ENCODE peak calls at places on chromosomes 13 and 19, in seven cellular contexts. Y is transverse colon, W is tibial nerve, N is upper lobe of left lung, J is HepG2, G is stomach, O is sigmoid colon. U is an unnamed sample.
A peak's percentile ranks its signal among the peaks of the same experiment; 100 is the strongest.

GRCh38 chr19:56508282-56508778 is 675 bp downstream of the ZNF471 start:
- DNase-seq in G (no peak), O (no peak), N (no peak), W (no peak), J (no peak), Y (no peak), U (no peak)

GRCh38 chr19:49851456-49852259 is 699 bp downstream of the PTOV1 start:
- DNase-seq in O (no peak), W (no peak), J (no peak), N (no peak), Y (no peak), G (no peak), U (peak; percentile 74)

GRCh38 chr19:43562698-43563241 is 12.6 kb downstream of the XRCC1 start:
- DNase-seq in G (peak; percentile 65), J (no peak), Y (peak; percentile 73), N (peak; percentile 80), W (peak; percentile 64), O (peak; percentile 91), U (peak; percentile 82)

GRCh38 chr19:47729468-47729798 is 15.9 kb upstream of the NOP53 start:
- DNase-seq in J (no peak), O (peak; percentile 90), G (peak; percentile 63), W (peak; percentile 64), Y (peak; percentile 45), N (peak; percentile 86), U (peak; percentile 82)

GRCh38 chr13:80274643-80275042 is 66.3 kb downstream of the SPRY2 start:
- DNase-seq in N (no peak), Y (no peak), J (no peak), O (no peak), G (no peak), W (no peak), U (no peak)

GRCh38 chr13:48819889-48820288 is 155.8 kb upstream of the FNDC3A start:
- DNase-seq in O (no peak), W (no peak), N (no peak), Y (no peak), G (no peak), J (no peak), U (no peak)

GRCh38 chr13:94232956-94233355 is 246.5 kb downstream of the DCT start:
- DNase-seq in W (no peak), Y (no peak), O (no peak), N (no peak), G (no peak), J (no peak), U (no peak)

GRCh38 chr19:16315825-16316505 is 8.7 kb upstream of the KLF2 start:
- DNase-seq in G (no peak), N (peak; percentile 51), J (no peak), Y (peak; percentile 45), O (peak; percentile 90), W (peak; percentile 76), U (peak; percentile 77)

GRCh38 chr13:64928704-64929499 is 2301.2 kb downstream of the PCDH9 start:
- DNase-seq in J (no peak), W (no peak), Y (no peak), G (no peak), O (no peak), N (no peak), U (no peak)

GRCh38 chr19:15276620-15277019 is 44.4 kb upstream of the EPHX3 start:
- DNase-seq in G (no peak), O (no peak), W (no peak), Y (no peak), J (no peak), N (no peak), U (no peak)

GRCh38 chr13:96229356-96229755 is 139.4 kb downstream of the HS6ST3 start:
- DNase-seq in N (no peak), W (no peak), G (no peak), J (peak; percentile 21), O (no peak), Y (no peak), U (no peak)

GRCh38 chr19:45668342-45668871 is 386 bp downstream of the GIPR start:
- DNase-seq in O (no peak), W (no peak), Y (peak; percentile 34), N (no peak), G (peak; percentile 28), J (no peak), U (no peak)

GRCh38 chr13:95296326-95296939 is 4.8 kb downstream of the ABCC4 start:
- DNase-seq in N (peak; percentile 75), J (peak; percentile 56), W (no peak), Y (peak; percentile 66), G (peak; percentile 72), O (no peak), U (no peak)

GRCh38 chr13:20387441-20387971 is 138.2 kb downstream of the CRYL1 start:
- DNase-seq in N (no peak), O (no peak), Y (no peak), G (peak; percentile 17), J (no peak), W (no peak), U (no peak)

GRCh38 chr19:16263115-16263839 is 61.3 kb upstream of the KLF2 start:
- DNase-seq in Y (peak; percentile 11), G (no peak), N (no peak), J (no peak), W (no peak), O (no peak), U (no peak)

GRCh38 chr13:92414851-92415250 is 811.8 kb upstream of the GPC6 start:
- DNase-seq in J (no peak), W (no peak), N (no peak), Y (no peak), O (no peak), G (no peak), U (no peak)

GRCh38 chr19:6216996-6217751 is 62.6 kb downstream of the MLLT1 start:
- DNase-seq in Y (no peak), G (no peak), J (no peak), O (peak; percentile 66), N (peak; percentile 63), W (no peak), U (no peak)

GRCh38 chr13:105442941-105443340 is 1092.5 kb downstream of the EFNB2 start:
- DNase-seq in G (no peak), O (no peak), W (peak; percentile 12), Y (no peak), N (no peak), J (no peak), U (no peak)

GRCh38 chr19:12293771-12294307 is 844 bp downstream of the ZNF44 start:
- DNase-seq in Y (peak; percentile 92), W (peak; percentile 44), J (peak; percentile 93), G (peak; percentile 92), O (peak; percentile 89), N (peak; percentile 94), U (peak; percentile 82)

GRCh38 chr19:11736696-11737095 is 2.0 kb downstream of the ZNF823 start:
- DNase-seq in N (peak; percentile 44), G (no peak), W (no peak), O (peak; percentile 72), Y (peak; percentile 19), J (no peak), U (no peak)

GRCh38 chr13:48579167-48579918 is 46.5 kb upstream of the RCBTB2 start:
- DNase-seq in Y (peak; percentile 18), J (no peak), G (peak; percentile 72), N (no peak), W (no peak), O (no peak), U (no peak)

DNA sequence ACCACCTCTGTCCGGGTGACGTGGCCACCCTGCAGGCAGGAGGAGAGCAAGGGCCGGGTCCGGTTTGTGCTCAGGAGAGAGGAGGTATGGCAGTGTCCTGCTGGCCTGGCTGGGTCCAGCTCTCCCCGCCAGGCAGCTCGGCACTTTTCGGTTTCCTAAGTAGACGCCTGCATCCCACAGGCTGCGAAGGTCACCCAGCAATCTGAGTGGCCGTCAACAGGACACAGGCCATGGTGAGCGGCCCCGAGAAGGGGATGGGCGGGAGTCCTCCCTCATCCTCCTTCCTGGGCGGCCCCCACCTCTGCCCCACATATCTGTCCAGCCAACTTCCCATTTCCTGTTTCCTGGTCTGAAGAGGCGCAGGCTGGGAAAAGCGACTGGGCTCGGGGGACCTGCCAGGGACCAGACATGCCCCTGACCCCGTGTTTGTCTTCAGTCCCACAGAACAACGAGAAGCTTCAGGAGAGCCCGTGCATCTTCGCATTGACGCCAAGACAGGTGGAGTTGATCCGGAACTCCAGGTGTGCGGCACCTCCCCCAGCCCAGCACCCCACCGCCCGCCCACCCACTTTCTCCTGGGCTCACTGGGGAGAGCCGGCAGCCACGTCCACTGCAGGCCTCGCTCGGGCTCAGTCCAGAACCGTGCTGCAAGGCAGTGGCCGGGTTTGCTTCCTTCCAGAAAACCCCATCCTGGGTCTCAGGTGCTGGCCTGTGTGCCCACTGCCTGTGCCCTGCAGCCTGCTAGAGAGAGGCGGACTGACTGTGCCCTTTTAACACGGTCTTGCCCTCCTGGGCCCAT is 16.3 kb downstream of the PIAS4 start:
- DNase-seq in G (no peak), O (no peak), W (no peak), N (no peak), J (no peak), Y (no peak), U (no peak)
- H3K27ac ChIP-seq in G (no peak overlapping the region), O (no peak overlapping the region), W (no peak overlapping the region), N (no peak overlapping the region), J (no peak overlapping the region), Y (no peak overlapping the region), U (no peak overlapping the region)

GRCh38 chr13:77952737-77953136 is 34.1 kb upstream of the EDNRB start:
- DNase-seq in W (no peak), J (no peak), Y (no peak), G (no peak), N (no peak), O (no peak), U (no peak)
- TF ChIP-seq EP300 in W (no peak), J (no peak), Y (no peak), G (no peak), N (no peak), O (no peak), U (no peak)

DNA sequence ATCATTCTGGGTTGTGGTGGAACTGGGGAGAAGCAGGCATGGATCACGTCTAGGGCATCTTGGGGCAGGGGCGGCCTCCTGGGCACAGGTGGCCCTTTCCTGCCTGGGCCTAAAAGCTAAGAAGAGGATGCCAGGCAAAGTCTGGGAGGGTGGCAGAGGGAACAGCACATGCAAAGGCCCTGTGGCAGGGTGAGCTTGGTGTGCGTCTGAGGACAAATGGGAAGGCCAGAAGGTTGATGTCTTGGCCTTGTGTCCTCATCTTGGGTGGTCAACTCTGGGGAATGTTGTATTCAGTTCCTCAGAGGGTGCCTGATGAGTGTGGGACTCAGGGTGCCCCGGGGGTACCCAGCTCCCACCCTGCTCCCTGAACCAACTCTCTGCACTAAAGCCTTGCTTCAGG is 5.4 kb upstream of the PLK5 start:
- DNase-seq in N (no peak), O (no peak), Y (no peak), G (no peak), W (no peak), J (no peak), U (no peak)
- H3K27me3 ChIP-seq in N (peaks cover 17% of the 10 kb centered on the region), O (peaks cover 18% of the 10 kb centered on the region), Y (peaks cover 46% of the 10 kb centered on the region), G (peaks cover 76% of the 10 kb centered on the region), W (no peaks in the 10 kb centered on the region), J (peaks cover 11% of the 10 kb centered on the region), U (peaks cover 24% of the 10 kb centered on the region)

GRCh38 chr19:35868823-35869326 is 501 bp downstream of the APLP1 start:
- DNase-seq in N (no peak), Y (no peak), G (no peak), O (no peak), J (no peak), W (no peak), U (no peak)
- H3K27ac ChIP-seq in N (no peak overlapping the region), Y (no peak overlapping the region), G (peak overlapping the region; percentile 51), O (no peak overlapping the region), J (no peak overlapping the region), W (no peak overlapping the region), U (no peak overlapping the region)